ENCODE peak calls at places on chromosomes 7 and 10, in four cellular contexts. H is cardiac muscle cell; R is CD8-positive, alpha-beta T cell; S is fibroblast of pulmonary artery. E is an unnamed sample.

GRCh38 chr10:11359849-11360248 is 251.6 kb downstream of the USP6NL start:
- DNase-seq in H (no peak), R (no peak), S (no peak), E (no peak)

GRCh38 chr10:46555713-46556514 is 544 bp downstream of the GPRIN2 start:
- DNase-seq in S (no peak), H (no peak), R (no peak), E (no peak)

GRCh38 chr7:138248609-138249008 is 172.3 kb downstream of the AKR1D1 start:
- DNase-seq in R (no peak), S (no peak), H (peak), E (no peak)

GRCh38 chr7:113179313-113179712 is 61.0 kb upstream of the SMIM30 start:
- DNase-seq in H (no peak), R (no peak), S (no peak), E (no peak)

GRCh38 chr7:44533301-44534055 is 7.7 kb downstream of the NPC1L1 start:
- DNase-seq in R (no peak), H (peak), S (peak), E (no peak)

GRCh38 chr7:23530355-23530754 is 1.4 kb downstream of the TRA2A start:
- DNase-seq in R (no peak), S (peak), H (peak), E (no peak)

GRCh38 chr7:77753173-77753572 is 45.1 kb downstream of the TMEM60 start:
- DNase-seq in R (no peak), S (no peak), H (no peak), E (peak)

GRCh38 chr7:66837007-66837406 is 84.0 kb upstream of the TMEM248 start:
- DNase-seq in H (peak), R (no peak), S (peak), E (peak)

GRCh38 chr10:48518926-48519730 is 85.7 kb downstream of the ARHGAP22 start:
- DNase-seq in S (no peak), R (no peak), H (no peak), E (no peak)

GRCh38 chr10:48519731-48520506 is 85.0 kb downstream of the ARHGAP22 start:
- DNase-seq in S (no peak), H (no peak), R (no peak), E (no peak)

GRCh38 chr10:48517911-48518321 is 87.0 kb downstream of the ARHGAP22 start:
- DNase-seq in S (no peak), H (no peak), R (no peak), E (no peak)

GRCh38 chr10:48517482-48517881 is 87.4 kb downstream of the ARHGAP22 start:
- DNase-seq in R (no peak), H (no peak), S (no peak), E (no peak)

DNA sequence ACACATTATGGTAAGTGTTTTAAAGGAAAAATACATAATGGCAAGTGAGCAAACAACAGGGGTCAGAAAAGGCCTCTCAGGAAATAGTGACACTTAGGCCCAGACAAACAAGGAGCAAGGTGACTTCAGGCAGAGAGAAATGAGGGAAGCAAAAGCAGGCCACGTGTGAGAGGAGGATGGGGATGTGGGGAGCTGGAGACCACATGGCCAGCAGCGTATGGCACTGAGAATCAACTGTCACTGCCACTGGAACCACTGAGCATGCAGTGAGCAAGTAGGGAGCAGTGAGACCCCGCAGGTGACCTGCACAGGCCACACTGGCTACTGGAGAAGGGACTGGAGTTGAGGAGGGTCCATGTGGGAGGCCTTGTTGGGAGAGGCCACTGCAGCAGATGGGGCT is 86.5 kb downstream of the ARHGAP22 start:
- DNase-seq in S (no peak), R (no peak), H (no peak), E (no peak)
- TF ChIP-seq CTCF in S (no peak), R (no peak), H (no peak), E (no peak)

GRCh38 chr10:78129211-78129610 is 95.5 kb downstream of the RPS24 start:
- DNase-seq in S (no peak), H (no peak), R (no peak), E (no peak)

GRCh38 chr10:78137147-78137546 is 103.5 kb downstream of the RPS24 start:
- DNase-seq in S (no peak), R (no peak), H (no peak), E (no peak)

GRCh38 chr10:78139336-78139735 is 105.7 kb downstream of the RPS24 start:
- DNase-seq in H (no peak), R (no peak), S (no peak), E (no peak)

DNA sequence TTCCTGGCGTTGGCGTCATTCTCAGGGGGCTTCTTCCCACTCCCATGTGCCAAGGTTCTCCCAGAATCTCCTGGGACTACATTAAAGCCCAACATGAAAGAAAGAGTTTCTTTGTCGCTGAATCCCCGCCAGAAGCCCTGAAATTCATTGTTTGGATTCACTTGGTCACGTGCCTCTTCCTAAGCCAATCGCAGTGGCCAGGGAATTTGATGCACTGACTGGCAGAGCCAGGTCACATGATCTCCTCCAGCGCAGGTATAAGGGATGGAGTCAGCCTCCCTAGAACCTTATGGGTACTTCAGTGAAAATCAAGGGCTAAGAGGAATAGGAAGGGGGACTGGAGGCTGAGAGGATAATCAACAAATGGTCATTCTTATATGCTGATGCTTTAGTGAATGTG is 101.3 kb downstream of the RPS24 start:
- DNase-seq in S (no peak), H (no peak), R (no peak), E (no peak)
- H3K4me3 ChIP-seq in S (no peak), H (no peak), R (no peak), E (no peak)

GRCh38 chr7:1922870-1923236 is 252.8 kb downstream of the ELFN1 start:
- DNase-seq in H (no peak), S (no peak), R (no peak), E (no peak)
- TF ChIP-seq CTCF in H (peak), S (peak), R (no peak), E (peak)

DNA sequence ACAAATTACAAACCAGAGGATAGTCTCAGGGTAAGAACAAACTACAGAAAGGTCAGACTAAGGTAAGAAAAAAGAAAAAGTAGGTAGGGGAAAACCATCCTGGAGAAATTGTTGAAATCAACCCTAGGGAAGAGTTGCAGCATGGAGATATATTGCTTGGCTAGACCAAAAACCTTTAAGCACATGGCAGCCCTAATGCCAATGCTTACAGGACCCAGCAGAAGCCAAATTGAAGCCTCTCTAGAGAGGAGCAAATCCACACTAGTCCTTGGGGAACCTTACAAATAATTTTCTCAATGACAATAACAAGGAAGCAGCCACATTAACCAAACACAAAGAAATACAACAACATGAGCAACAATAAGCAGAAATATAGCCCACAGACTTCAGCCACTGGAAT is 81.9 kb downstream of the CNOT4 start:
- DNase-seq in S (no peak), R (no peak), H (no peak), E (no peak)
- H3K4me3 ChIP-seq in S (no peak), R (no peak), H (no peak), E (no peak)

DNA sequence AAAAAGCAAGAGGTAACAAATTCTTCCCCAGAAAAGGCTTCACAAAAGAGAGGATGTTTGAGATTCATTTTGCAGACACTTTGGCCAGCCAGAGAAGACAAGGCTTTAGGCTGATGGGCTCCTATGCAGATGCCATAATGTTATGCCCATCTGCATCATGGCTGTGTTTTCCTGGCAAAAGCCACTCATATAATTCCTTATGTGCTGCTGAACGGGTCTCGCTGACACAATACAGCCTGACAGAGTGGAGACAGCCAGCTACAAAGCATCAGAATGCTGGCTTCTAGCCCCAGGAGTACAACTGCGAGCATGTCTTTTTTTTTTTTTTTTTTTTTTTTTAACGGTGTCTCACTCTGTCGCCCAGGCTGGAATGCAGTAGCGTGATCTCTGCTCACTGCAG is 1157.4 kb upstream of the AUTS2 start:
- DNase-seq in H (peak), S (no peak), R (no peak), E (no peak)
- TF ChIP-seq CTCF in H (no peak), S (no peak), R (no peak), E (no peak)

GRCh38 chr7:95295399-95295798 is 28.9 kb downstream of the PON1 start:
- DNase-seq in R (no peak), H (no peak), S (no peak), E (peak)

GRCh38 chr7:95302976-95303375 is 21.4 kb downstream of the PON1 start:
- DNase-seq in H (no peak), R (no peak), S (no peak), E (no peak)

GRCh38 chr7:95296456-95296855 is 27.9 kb downstream of the PON1 start:
- DNase-seq in R (no peak), S (no peak), H (no peak), E (no peak)

GRCh38 chr7:95298091-95298490 is 26.2 kb downstream of the PON1 start:
- DNase-seq in S (no peak), H (no peak), R (no peak), E (no peak)

DNA sequence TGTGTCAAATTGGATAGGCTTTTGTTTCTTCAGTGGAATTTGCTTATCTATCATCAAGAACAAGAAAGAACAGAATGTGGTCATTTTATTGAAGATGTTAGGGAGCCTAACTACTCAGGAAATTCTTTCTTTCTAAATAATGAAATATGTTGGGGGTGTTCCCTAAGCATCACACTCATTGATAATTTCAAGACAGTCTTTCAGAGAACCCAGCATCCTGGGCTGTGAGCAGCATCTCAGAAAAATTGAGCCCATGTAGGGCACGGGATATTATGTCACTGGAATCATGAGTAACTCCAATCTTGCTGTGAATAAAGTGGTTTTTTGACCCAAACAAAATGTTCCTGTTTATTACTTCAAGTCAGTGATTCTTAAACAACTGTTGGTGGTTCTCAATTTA is 27.3 kb downstream of the PON1 start:
- DNase-seq in H (no peak), R (no peak), S (no peak), E (no peak)
- H3K4me3 ChIP-seq in H (no peak), R (no peak), S (no peak), E (no peak)